ENCODE peak calls at places on chromosomes 6 and 20, in five cellular contexts. B, M, K, E and N are unnamed samples.

GRCh38 chr20:2144850-2145249 is 43.2 kb downstream of the STK35 start:
- DNase-seq in B (no peak), M (no peak), K (no peak), E (no peak), N (no peak)

GRCh38 chr6:44166116-44166515 is 7.5 kb downstream of the CAPN11 start:
- DNase-seq in B (no peak), M (no peak), K (no peak), E (no peak), N (no peak)

GRCh38 chr6:54579011-54579410 is 267.6 kb upstream of the FAM83B start:
- DNase-seq in B (no peak), M (peak; percentile 91), K (no peak), E (peak; percentile 26), N (no peak)

GRCh38 chr6:134436281-134436815 is 118.4 kb upstream of the SGK1 start:
- DNase-seq in B (peak; percentile 94), M (no peak), K (peak; percentile 95), E (peak; percentile 96), N (peak; percentile 97)

GRCh38 chr6:16514249-16514648 is 247.0 kb downstream of the ATXN1 start:
- DNase-seq in B (peak; percentile 60), M (peak; percentile 42), K (peak; percentile 81), E (peak; percentile 59), N (no peak)

GRCh38 chr6:166402582-166403277 is 20.0 kb upstream of the MPC1 start:
- DNase-seq in B (no peak), M (no peak), K (peak; percentile 68), E (peak; percentile 88), N (peak; percentile 33)

GRCh38 chr20:35616465-35617396 is 1.1 kb downstream of the SPAG4 start:
- DNase-seq in B (peak; percentile 100), M (peak; percentile 100), K (peak; percentile 100), E (peak; percentile 99), N (peak; percentile 98)

GRCh38 chr20:34389206-34389953 is 26.3 kb downstream of the ITCH start:
- DNase-seq in B (no peak), M (no peak), K (no peak), E (peak; percentile 35), N (no peak)

GRCh38 chr6:148395583-148396101 is 53.0 kb downstream of the SASH1 start:
- DNase-seq in B (peak; percentile 51), M (no peak), K (peak; percentile 35), E (peak; percentile 84), N (no peak)

GRCh38 chr6:26017567-26017966 is 55.0 kb downstream of the TRIM38 start:
- DNase-seq in B (peak; percentile 87), M (no peak), K (peak; percentile 87), E (peak; percentile 73), N (peak; percentile 86)

GRCh38 chr6:32317532-32317931 is 54.2 kb downstream of the TSBP1 start:
- DNase-seq in B (no peak), M (no peak), K (no peak), E (no peak), N (no peak)

GRCh38 chr20:52461602-52462001 is 270.0 kb upstream of the ZFP64 start:
- DNase-seq in B (no peak), M (no peak), K (peak; percentile 7), E (no peak), N (no peak)

GRCh38 chr6:139588076-139588639 is 213.7 kb upstream of the CITED2 start:
- DNase-seq in B (peak; percentile 67), M (peak; percentile 18), K (peak; percentile 53), E (no peak), N (no peak)

GRCh38 chr6:126117251-126117650 is 130.9 kb downstream of the TRMT11 start:
- DNase-seq in B (no peak), M (no peak), K (no peak), E (peak; percentile 11), N (no peak)

GRCh38 chr6:113860165-113860955 is 3.2 kb downstream of the MARCKS start:
- DNase-seq in B (peak; percentile 34), M (peak; percentile 43), K (peak; percentile 53), E (peak; percentile 59), N (no peak)

DNA sequence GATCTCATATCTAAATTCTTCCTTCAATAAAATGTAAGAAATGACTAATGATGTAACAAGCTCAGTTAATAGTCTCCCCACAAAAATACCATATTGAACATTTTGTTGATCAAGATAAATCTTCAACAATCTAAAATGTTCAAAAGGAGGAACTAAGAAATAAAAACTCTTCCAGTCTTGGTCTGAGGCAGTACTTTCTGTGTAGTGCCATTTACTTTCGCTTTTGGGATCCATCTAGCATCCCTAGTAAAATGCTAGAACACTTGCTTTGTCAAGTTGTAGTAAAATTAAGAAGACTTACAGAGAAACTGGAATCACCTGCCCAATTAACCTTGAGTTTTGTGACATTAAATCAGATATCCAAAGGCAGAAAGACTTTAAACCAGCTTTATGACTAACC is 246.4 kb downstream of the KHDRBS2 start:
- DNase-seq in B (no peak), M (no peak), K (no peak), E (no peak), N (no peak)
- H3K4me3 ChIP-seq in B (no peak overlapping the region), M (no peak overlapping the region), K (no peak overlapping the region), E (no peak overlapping the region), N (no peak overlapping the region)

DNA sequence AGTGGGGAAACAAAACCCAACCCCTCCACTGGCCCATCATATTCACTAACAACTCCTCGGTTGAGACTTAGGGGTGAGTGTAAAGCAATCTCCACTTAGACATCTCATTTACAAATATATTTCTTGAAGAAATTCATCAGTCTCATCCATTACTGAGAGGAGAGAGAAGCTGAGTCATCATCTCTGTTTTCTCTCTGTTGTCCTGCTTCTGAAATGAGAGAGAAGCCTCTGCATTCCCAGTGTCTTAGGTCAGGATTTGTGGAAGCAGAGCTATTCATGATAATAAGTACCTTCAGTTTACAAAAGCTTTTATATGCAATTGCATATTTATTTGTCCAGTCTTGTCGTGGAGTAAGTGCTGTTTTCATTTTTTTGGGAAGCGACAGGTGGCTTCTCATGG is 879 bp downstream of the MEP1A start:
- DNase-seq in B (no peak), M (no peak), K (no peak), E (no peak), N (no peak)
- H3K4me3 ChIP-seq in B (no peak overlapping the region), M (no peak overlapping the region), K (no peak overlapping the region), E (no peak overlapping the region), N (no peak overlapping the region)

GRCh38 chr6:66082914-66083313 is 375.9 kb upstream of the EYS start:
- DNase-seq in B (no peak), M (no peak), K (no peak), E (no peak), N (no peak)
- H3K4me3 ChIP-seq in B (no peak overlapping the region), M (no peak overlapping the region), K (no peak overlapping the region), E (no peak overlapping the region), N (no peak overlapping the region)

DNA sequence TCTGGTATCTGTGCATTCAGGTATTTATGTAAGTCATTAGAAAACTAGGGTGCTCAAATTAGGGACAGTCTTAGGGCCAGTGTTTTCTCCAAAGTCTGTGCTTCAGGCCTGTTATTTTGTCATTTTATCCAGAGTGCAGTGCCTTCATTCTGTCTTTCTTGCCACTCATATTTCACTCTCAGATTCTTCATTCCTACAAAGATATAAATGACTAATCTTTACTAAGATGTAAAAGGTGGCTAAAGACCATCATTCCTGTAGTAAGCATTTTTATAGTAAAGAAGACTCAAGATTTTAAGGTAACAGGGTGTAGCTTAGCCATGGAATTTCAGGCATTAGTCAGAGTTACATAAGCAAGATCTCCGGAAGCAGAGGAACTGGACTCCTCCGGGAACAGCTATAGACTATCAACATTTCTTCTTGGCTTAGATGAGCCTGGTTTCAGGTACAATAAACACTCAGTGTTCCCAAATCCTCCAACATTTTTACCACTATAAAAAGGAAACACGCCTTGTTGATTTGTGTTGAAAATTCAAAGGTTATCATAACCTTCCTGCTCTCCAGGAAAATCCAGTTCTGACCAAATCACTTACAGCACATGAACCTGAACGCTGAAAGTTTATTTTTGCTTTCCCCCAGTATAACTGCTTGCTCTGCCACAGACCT is 23.8 kb downstream of the SERPINB1 start:
- DNase-seq in B (peak; percentile 88), M (no peak), K (peak; percentile 59), E (peak; percentile 46), N (no peak)
- H3K4me3 ChIP-seq in B (no peak overlapping the region), M (no peak overlapping the region), K (peak overlapping the region; percentile 11), E (no peak overlapping the region), N (no peak overlapping the region)

DNA sequence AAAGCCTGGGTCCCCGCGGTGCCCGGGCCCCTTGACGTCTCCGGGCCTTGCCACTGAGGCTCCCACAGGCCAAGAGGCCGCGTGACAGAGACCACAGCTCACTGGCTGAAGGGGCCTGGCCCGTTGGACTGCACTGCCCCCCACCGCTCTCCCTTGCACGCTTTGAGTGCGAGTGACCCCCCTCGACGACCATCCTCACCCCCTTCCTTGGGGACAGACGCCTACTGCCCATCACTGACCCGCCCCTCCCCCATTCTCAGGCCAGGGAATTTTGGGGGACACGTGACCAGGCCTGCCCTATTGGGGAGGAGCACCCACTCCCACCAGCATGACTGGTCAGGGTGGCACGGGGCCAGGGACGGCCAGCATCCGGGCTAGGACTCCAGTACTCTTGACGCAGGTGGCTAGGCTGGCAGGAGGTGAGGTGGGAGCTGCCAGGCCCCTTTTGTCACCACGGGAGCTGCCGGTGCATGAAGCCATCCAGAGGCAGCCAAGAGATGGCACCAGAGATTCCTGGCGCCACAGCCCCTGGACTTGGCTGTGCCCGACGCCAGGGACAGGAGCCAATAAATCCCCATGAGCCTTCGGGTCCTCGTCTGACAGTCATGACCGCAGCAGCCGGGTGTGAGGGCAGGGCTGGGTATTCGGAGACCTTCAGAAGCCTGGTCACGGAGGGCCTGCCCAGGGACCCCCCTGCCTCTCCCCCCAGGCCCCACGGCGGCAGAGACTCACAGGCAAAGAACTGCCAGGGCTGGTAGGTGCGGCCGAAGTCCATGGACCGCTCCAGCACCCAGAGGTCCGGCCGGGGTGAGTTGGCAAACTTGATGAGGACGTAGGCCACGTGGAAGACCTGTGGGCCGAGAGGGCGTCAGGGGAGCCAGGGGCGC is 14.5 kb downstream of the LAMA5 start:
- DNase-seq in B (no peak), M (no peak), K (no peak), E (no peak), N (no peak)
- H3K4me3 ChIP-seq in B (no peak overlapping the region), M (no peak overlapping the region), K (no peak overlapping the region), E (no peak overlapping the region), N (no peak overlapping the region)

DNA sequence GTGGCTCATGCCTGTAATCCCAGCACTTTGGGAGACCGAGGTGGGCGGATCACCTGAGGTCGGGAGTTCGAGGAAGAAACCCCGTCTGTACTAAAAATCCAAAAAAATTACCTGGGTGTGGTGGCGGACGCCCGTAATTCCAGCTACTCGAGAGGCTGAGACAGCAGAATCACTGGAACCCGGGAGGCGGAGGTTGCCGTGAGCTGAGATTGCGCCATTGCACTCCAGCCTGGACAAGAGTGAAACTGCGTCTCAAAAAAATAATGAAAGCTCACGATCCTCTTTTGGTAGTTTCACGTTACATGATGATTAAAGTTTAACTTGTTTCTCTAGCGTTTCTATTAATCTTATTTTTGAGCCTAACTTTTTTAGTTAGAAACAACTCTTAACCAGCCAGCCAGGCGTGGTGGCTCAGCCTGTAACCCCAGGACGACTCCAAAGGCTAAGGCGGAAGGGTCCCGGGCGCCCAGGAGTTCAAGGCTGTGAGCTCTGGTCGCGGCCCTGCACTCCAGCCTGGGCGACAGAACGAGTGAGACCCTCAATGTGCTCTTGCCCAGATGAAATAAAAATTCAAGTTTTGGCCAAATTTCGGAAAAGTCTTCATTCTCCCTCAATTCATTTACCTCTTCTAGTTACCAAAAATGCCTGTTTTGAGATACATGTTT is 1.2 kb upstream of the WRNIP1 start:
- DNase-seq in B (no peak), M (no peak), K (no peak), E (no peak), N (no peak)
- H3K4me3 ChIP-seq in B (peak overlapping the region; percentile 5), M (peak overlapping the region; percentile 56), K (peak overlapping the region; percentile 61), E (peak overlapping the region; percentile 75), N (peak overlapping the region; percentile 58)